ENCODE peak calls at places on chromosomes 6 and 20, in five cellular contexts. Y is HL-60, K is GM23338, S is neural crest cell, A is SK-N-SH. J is an unnamed sample.
A peak's percentile ranks its signal among the peaks of the same experiment; 100 is the strongest.

GRCh38 chr20:14925286-14925685 is 587.9 kb upstream of the FLRT3 start:
- DNase-seq in Y (no peak), K (no peak), S (no peak), A (no peak), J (no peak)

GRCh38 chr6:91490672-91491071 is 903.8 kb upstream of the MAP3K7 start:
- DNase-seq in Y (no peak), K (no peak), S (no peak), A (no peak), J (no peak)

GRCh38 chr6:45369870-45370269 is 7.9 kb downstream of the SUPT3H start:
- DNase-seq in Y (no peak), K (no peak), S (no peak), A (no peak), J (no peak)

GRCh38 chr6:1819007-1819406 is 209.3 kb downstream of the FOXC1 start:
- DNase-seq in Y (no peak), K (no peak), S (no peak), A (no peak), J (no peak)

GRCh38 chr6:147176795-147177194 is 27.4 kb upstream of the STXBP5 start:
- DNase-seq in Y (no peak), K (peak; percentile 32), S (no peak), A (no peak), J (no peak)

GRCh38 chr20:45962031-45962755 is 9.8 kb downstream of the ZNF335 start:
- DNase-seq in Y (no peak), K (no peak), S (no peak), A (no peak), J (no peak)

GRCh38 chr20:23415958-23416583 is 5.2 kb downstream of the NAPB start:
- DNase-seq in Y (no peak), K (no peak), S (no peak), A (no peak), J (no peak)

GRCh38 chr6:97215157-97215769 is 67.8 kb downstream of the MMS22L start:
- DNase-seq in Y (peak; percentile 5), K (peak; percentile 64), S (peak; percentile 33), A (peak; percentile 48), J (no peak)

GRCh38 chr20:40497781-40498691 is 191.0 kb downstream of the MAFB start:
- DNase-seq in Y (peak; percentile 98), K (no peak), S (no peak), A (no peak), J (no peak)

GRCh38 chr20:728022-728944 is 40.0 kb downstream of the SLC52A3 start:
- DNase-seq in Y (peak; percentile 31), K (peak; percentile 92), S (peak; percentile 71), A (peak; percentile 95), J (peak; percentile 30)

GRCh38 chr20:46694484-46694883 is 5.2 kb upstream of the TP53RK start:
- DNase-seq in Y (peak; percentile 62), K (no peak), S (no peak), A (no peak), J (no peak)

GRCh38 chr6:75946146-75946831 is 126.2 kb downstream of the IMPG1 start:
- DNase-seq in Y (no peak), K (peak; percentile 12), S (no peak), A (no peak), J (no peak)

GRCh38 chr6:141445928-141446628 is 686.6 kb upstream of the GJE1 start:
- DNase-seq in Y (no peak), K (peak; percentile 6), S (no peak), A (no peak), J (no peak)

GRCh38 chr6:154928325-154928922 is 66.7 kb upstream of the TIAM2 start:
- DNase-seq in Y (peak; percentile 50), K (peak; percentile 93), S (peak; percentile 74), A (peak; percentile 62), J (no peak)

GRCh38 chr6:82741996-82742385 is 323.6 kb downstream of the UBE3D start:
- DNase-seq in Y (no peak), K (peak; percentile 5), S (no peak), A (no peak), J (no peak)

GRCh38 chr6:43719511-43719910 is 31.9 kb upstream of the MRPS18A start:
- DNase-seq in Y (no peak), K (no peak), S (no peak), A (no peak), J (no peak)

GRCh38 chr6:85494551-85495337 is 44.9 kb downstream of the NT5E start:
- DNase-seq in Y (no peak), K (no peak), S (no peak), A (no peak), J (no peak)

GRCh38 chr6:110951986-110952794 is 6.3 kb upstream of the GTF3C6 start:
- DNase-seq in Y (no peak), K (no peak), S (no peak), A (no peak), J (no peak)

GRCh38 chr6:29676981-29677601 is 3.9 kb downstream of the ZFP57 start:
- DNase-seq in Y (no peak), K (no peak), S (no peak), A (no peak), J (no peak)

GRCh38 chr20:37880726-37881591 is 22.0 kb upstream of the VSTM2L start:
- DNase-seq in Y (no peak), K (no peak), S (no peak), A (peak; percentile 96), J (no peak)

GRCh38 chr6:69164564-69165252 is 529.6 kb downstream of the ADGRB3 start:
- DNase-seq in Y (no peak), K (peak; percentile 75), S (no peak), A (peak; percentile 46), J (no peak)

GRCh38 chr6:111871207-111871606 is 2.0 kb downstream of the FYN start:
- DNase-seq in Y (peak; percentile 61), K (no peak), S (no peak), A (no peak), J (no peak)

GRCh38 chr20:18794428-18794787 is 19.2 kb upstream of the SCP2D1 start:
- DNase-seq in Y (no peak), K (no peak), S (no peak), A (no peak), J (no peak)

DNA sequence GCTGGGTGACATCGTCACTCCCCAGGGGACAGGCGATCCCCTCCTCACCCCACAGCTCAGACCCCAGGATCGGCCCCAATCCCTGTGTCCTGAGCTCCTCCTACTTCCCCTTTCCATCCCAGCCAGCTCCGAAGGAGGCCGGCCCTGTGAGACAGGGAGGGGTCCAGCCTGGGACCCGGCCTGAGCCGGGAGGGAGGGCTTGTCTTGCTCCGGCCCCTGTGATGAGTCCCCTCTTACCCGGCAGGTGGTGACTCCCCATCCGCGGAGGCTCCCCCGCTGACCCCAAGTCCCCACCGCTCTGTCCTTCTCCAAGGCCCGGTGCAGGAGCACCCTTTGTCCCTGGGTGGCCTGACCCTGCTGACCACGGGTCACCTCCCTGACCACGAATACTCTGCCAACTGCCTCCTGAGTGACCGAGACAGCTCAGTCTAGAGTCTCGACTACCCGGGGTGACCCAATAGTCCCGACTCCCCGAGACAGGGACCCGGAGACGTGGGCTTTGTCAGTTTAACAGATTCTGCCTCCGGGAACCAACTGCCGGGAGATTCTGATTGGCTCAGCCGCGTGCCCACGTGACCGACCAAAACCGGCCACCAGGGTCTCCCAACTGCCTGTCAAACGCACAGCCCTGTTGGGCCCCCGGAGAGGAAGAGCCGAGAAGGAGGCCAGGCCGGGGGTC is 187.4 kb upstream of the PROKR2 start:
- DNase-seq in Y (no peak), K (peak; percentile 43), S (no peak), A (peak; percentile 85), J (no peak)
- TF ChIP-seq CTCF in Y (no peak), K (no peak), S (no peak), A (no peak), J (no peak)

GRCh38 chr6:7591770-7592169 is 1.8 kb downstream of the SNRNP48 start:
- DNase-seq in Y (no peak), K (no peak), S (no peak), A (no peak), J (no peak)

GRCh38 chr6:7590918-7591302 is 912 bp downstream of the SNRNP48 start:
- DNase-seq in Y (peak; percentile 23), K (peak; percentile 17), S (no peak), A (peak; percentile 18), J (no peak)

GRCh38 chr6:7589221-7589620 is 777 bp upstream of the SNRNP48 start:
- DNase-seq in Y (no peak), K (no peak), S (no peak), A (no peak), J (no peak)

GRCh38 chr6:7587631-7588100 is 2.3 kb upstream of the SNRNP48 start:
- DNase-seq in Y (no peak), K (no peak), S (no peak), A (no peak), J (no peak)

DNA sequence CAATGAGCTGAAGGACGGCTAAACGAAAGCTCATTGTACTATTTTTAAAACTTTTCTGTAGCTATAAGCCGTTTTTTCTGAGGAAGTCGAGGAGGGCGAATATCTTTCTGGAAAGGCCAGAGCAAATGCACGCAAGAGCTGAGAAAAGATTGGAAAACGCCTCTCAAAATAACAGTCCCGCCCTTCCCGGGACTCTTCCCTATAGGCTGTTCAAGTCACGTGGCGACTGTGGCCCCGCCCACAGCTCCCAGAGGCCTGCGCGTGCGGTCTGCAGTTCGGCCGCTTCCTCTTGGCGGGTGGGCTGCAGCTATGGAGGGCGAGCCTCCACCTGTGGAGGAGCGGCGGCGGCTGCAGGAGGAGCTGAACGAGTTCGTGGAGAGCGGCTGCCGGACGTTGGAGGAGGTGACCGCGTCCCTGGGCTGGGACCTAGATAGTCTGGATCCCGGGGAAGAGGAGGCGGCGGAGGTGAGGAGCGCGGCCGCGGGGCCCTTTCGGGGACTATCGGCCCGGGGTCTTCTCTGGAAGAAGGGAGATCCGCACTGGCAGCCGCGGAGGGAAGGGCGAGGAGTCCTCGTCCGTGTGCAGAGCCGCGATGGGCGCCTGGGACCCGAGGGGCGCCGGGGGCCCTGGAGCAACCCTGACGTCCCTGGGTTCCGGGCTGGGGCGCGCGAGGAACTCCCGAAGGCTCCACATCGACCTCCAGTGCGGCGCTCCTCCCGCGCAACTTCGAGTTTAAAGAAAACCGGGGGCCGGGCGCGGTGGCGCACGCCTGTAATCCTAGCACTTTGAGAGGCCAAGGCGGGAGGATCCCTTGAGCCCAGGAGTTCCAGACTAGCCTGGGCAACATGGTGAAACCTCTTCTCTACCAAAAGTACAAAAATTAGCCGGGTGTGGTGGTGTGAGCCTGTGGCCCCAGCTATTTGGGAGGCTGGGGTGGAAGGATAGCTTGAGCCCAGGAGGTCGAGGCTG is at the start of gene SNRNP48:
- DNase-seq in Y (peak; percentile 96), K (peak; percentile 97), S (peak; percentile 92), A (peak; percentile 94), J (peak; percentile 88)
- TF ChIP-seq CTCF in Y (no peak), K (no peak), S (no peak), A (no peak), J (no peak)

GRCh38 chr6:108565893-108566292 is 5.2 kb downstream of the FOXO3 start:
- DNase-seq in Y (peak; percentile 90), K (no peak), S (no peak), A (no peak), J (no peak)
- TF ChIP-seq CTCF in Y (no peak), K (no peak), S (no peak), A (peak; percentile 24), J (no peak)

GRCh38 chr6:74409447-74409846 is 713.4 kb downstream of the CD109 start:
- DNase-seq in Y (no peak), K (peak; percentile 30), S (no peak), A (no peak), J (no peak)
- TF ChIP-seq CTCF in Y (no peak), K (peak; percentile 53), S (peak; percentile 67), A (peak; percentile 59), J (no peak)

GRCh38 chr6:26104457-26105108 is 17.4 kb downstream of the HFE start:
- DNase-seq in Y (no peak), K (peak; percentile 19), S (no peak), A (no peak), J (no peak)
- TF ChIP-seq CTCF in Y (no peak), K (no peak), S (no peak), A (no peak), J (no peak)

GRCh38 chr20:61939691-61940360 is 125.9 kb downstream of the TAF4 start:
- DNase-seq in Y (no peak), K (no peak), S (no peak), A (no peak), J (no peak)
- TF ChIP-seq CTCF in Y (no peak), K (no peak), S (no peak), A (no peak), J (no peak)